ENCODE peak calls at places on chromosome 3, in five cellular contexts. M, V, G, N and C are unnamed samples.

GRCh38 chr3:62369476-62369743 is 3.9 kb downstream of the FEZF2 start:
- DNase-seq in M (no peak), V (no peak), G (no peak), N (no peak), C (no peak)

GRCh38 chr3:141071681-141072260 is 20.6 kb downstream of the SPSB4 start:
- DNase-seq in M (no peak), V (no peak), G (no peak), N (no peak), C (no peak)

GRCh38 chr3:139102606-139103005 is 57.9 kb upstream of the PRR23C start:
- DNase-seq in M (no peak), V (no peak), G (no peak), N (no peak), C (peak)

GRCh38 chr3:146783446-146783845 is 178.3 kb upstream of the PLSCR5 start:
- DNase-seq in M (no peak), V (no peak), G (no peak), N (no peak), C (no peak)

GRCh38 chr3:140128217-140129137 is 193.5 kb downstream of the CLSTN2 start:
- DNase-seq in M (peak), V (peak), G (peak), N (no peak), C (peak)

GRCh38 chr3:127735767-127736693 is 63.3 kb downstream of the ABTB1 start:
- DNase-seq in M (peak), V (no peak), G (peak), N (no peak), C (peak)

GRCh38 chr3:126474498-126475410 is 937 bp downstream of the ZXDC start:
- DNase-seq in M (peak), V (peak), G (peak), N (peak), C (peak)

GRCh38 chr3:146308682-146309081 is 57.8 kb upstream of the PLSCR4 start:
- DNase-seq in M (no peak), V (no peak), G (peak), N (no peak), C (no peak)

GRCh38 chr3:195566797-195567196 is 16.9 kb downstream of the APOD start:
- DNase-seq in M (no peak), V (no peak), G (no peak), N (no peak), C (no peak)

GRCh38 chr3:12443781-12444522 is 40.3 kb upstream of the TSEN2 start:
- DNase-seq in M (no peak), V (no peak), G (no peak), N (no peak), C (no peak)